ENCODE peak calls at places on chromosomes 12 and 14, in five cellular contexts. B, C, E, A and Y are unnamed samples.

GRCh38 chr14:103456167-103456835 is 66.3 kb downstream of the CKB start:
- DNase-seq in C (no peak), A (no peak), B (no peak), E (peak), Y (no peak)

GRCh38 chr14:81446279-81447007 is 46.3 kb upstream of the STON2 start:
- DNase-seq in A (no peak), B (no peak), E (no peak), C (no peak), Y (no peak)

GRCh38 chr12:18601962-18602361 is 135.8 kb downstream of the PLCZ1 start:
- DNase-seq in C (no peak), A (no peak), B (no peak), E (no peak), Y (no peak)

GRCh38 chr12:49064767-49065152 is 4.2 kb upstream of the KMT2D start:
- DNase-seq in B (peak), E (no peak), C (no peak), A (no peak), Y (no peak)

GRCh38 chr14:88286309-88286708 is 36.8 kb downstream of the KCNK10 start:
- DNase-seq in E (no peak), B (no peak), C (no peak), A (no peak), Y (no peak)

GRCh38 chr14:78612666-78613065 is 442.5 kb downstream of the NRXN3 start:
- DNase-seq in A (no peak), C (no peak), E (no peak), B (no peak), Y (no peak)

GRCh38 chr12:96501139-96501741 is 11.9 kb downstream of the CFAP54 start:
- DNase-seq in A (peak), C (no peak), E (peak), B (no peak), Y (peak)

GRCh38 chr14:60079723-60080122 is 12.0 kb upstream of the PCNX4 start:
- DNase-seq in E (no peak), B (no peak), C (no peak), A (no peak), Y (no peak)

GRCh38 chr12:117031843-117032592 is 67.2 kb downstream of the TESC start:
- DNase-seq in E (no peak), B (peak), C (no peak), A (no peak), Y (no peak)

GRCh38 chr12:94855853-94856252 is 147.6 kb downstream of the NDUFA12 start:
- DNase-seq in C (no peak), B (no peak), A (no peak), E (no peak), Y (no peak)

GRCh38 chr12:91551927-91552326 is 369.3 kb upstream of the DCN start:
- DNase-seq in C (no peak), A (no peak), E (no peak), B (no peak), Y (no peak)

GRCh38 chr14:64772394-64772950 is 68.2 kb downstream of the PLEKHG3 start:
- DNase-seq in B (no peak), E (no peak), A (no peak), C (no peak), Y (no peak)

GRCh38 chr14:102508774-102509743 is 517 bp downstream of the ANKRD9 start:
- DNase-seq in E (peak), B (peak), A (peak), C (no peak), Y (no peak)

GRCh38 chr12:93825926-93826599 is 148.9 kb downstream of the CRADD start:
- DNase-seq in B (no peak), A (no peak), C (no peak), E (peak), Y (no peak)

GRCh38 chr14:103329421-103330347 is 4.4 kb upstream of the EIF5 start:
- DNase-seq in E (no peak), C (no peak), B (peak), A (no peak), Y (no peak)

GRCh38 chr14:22837750-22838538 is 1.6 kb downstream of the MMP14 start:
- DNase-seq in A (no peak), C (no peak), B (peak), E (no peak), Y (no peak)

GRCh38 chr14:50608302-50608851 is 48.4 kb downstream of the ATL1 start:
- DNase-seq in E (no peak), C (no peak), B (no peak), A (no peak), Y (no peak)

GRCh38 chr14:67987596-67987995 is 168.0 kb downstream of the RAD51B start:
- DNase-seq in A (peak), C (no peak), B (no peak), E (no peak), Y (no peak)

GRCh38 chr14:72855913-72856312 is 38.0 kb downstream of the DPF3 start:
- DNase-seq in E (no peak), B (no peak), A (peak), C (no peak), Y (no peak)

DNA sequence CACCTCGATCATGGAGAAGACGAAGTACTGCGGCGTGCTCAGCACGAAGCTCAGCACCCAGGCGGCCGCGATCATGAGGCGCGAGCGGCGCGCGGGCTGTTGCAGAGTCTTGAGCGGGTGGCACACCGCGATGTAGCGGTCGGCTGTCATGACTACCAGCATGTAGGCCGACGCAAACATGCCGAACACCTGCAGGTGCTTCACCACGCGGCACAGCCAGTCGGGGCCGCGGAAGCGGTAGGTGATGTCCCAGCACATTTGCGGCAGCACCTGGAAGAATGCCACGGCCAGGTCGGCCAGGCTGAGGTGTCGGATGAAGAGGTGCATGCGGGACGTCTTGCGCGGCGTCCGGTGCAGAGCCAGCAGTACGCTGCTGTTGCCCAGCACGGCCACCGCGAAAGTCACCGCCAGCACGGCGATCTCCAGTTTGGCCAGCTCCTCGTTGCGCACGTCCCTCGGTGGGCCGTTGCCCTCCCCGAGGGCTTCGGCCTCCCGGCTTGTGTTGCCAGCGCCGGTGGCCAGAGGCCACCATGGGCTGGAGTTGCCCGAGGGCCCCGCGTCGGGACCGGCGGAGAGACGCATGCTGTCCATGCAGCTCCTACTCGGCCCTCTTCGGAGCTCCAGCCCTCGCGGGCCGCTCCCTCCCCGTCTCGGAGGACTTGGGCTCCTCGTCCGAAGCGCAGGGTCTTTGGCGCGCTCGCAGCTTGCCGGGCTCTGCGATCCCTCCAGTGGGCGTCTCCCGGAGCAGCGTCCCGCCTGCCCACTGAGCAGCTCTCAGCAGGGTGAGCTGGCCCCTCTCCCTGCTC is 543 bp downstream of the AVPR1A start:
- DNase-seq in E (no peak), B (peak), C (peak), A (no peak), Y (no peak)
- H3K4me3 ChIP-seq in E (no peak), B (peak), C (peak), A (peak), Y (no peak)

GRCh38 chr14:24121210-24121609 is 6.5 kb upstream of the NRL start:
- DNase-seq in A (no peak), E (no peak), B (no peak), C (no peak), Y (no peak)

GRCh38 chr14:24119691-24120090 is 4.9 kb upstream of the NRL start:
- DNase-seq in E (no peak), C (no peak), A (no peak), B (no peak), Y (no peak)

GRCh38 chr14:24127673-24128072 is 2.8 kb upstream of the FITM1 start:
- DNase-seq in B (no peak), E (no peak), C (no peak), A (no peak), Y (no peak)

GRCh38 chr14:24122971-24123370 is 7.5 kb upstream of the FITM1 start:
- DNase-seq in A (no peak), E (no peak), B (no peak), C (no peak), Y (no peak)

GRCh38 chr14:24123465-24124417 is 6.7 kb upstream of the FITM1 start:
- DNase-seq in C (no peak), B (no peak), E (no peak), A (no peak), Y (no peak)
- H3K4me3 ChIP-seq in C (no peak), B (no peak), E (no peak), A (no peak), Y (no peak)

GRCh38 chr14:24160850-24161804 is at the start of gene IRF9:
- DNase-seq in E (peak), C (peak), A (peak), B (peak), Y (peak)

GRCh38 chr14:24160499-24160849 is 591 bp upstream of the IRF9 start:
- DNase-seq in B (no peak), E (no peak), C (no peak), A (no peak), Y (no peak)

GRCh38 chr14:24159777-24160498 is 1.1 kb upstream of the IRF9 start:
- DNase-seq in B (peak), A (no peak), C (no peak), E (no peak), Y (no peak)

GRCh38 chr14:24164591-24164991 is 3.5 kb downstream of the IRF9 start:
- DNase-seq in E (no peak), A (no peak), B (peak), C (no peak), Y (no peak)

DNA sequence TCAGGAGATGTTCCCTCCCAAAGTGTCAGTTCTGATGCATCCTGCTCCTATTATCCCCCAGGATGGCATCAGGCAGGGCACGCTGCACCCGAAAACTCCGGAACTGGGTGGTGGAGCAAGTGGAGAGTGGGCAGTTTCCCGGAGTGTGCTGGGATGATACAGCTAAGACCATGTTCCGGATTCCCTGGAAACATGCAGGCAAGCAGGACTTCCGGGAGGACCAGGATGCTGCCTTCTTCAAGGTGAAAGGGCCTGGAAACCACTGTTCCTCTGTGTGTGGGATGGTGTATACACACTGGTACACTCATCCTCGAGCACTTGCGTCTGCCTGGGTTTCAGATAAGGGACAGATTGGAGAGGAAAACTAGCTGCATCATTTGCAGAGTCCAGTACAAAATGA is 1.0 kb downstream of the IRF9 start:
- DNase-seq in C (no peak), B (peak), E (no peak), A (no peak), Y (no peak)
- H3K4me3 ChIP-seq in C (peak), B (no peak), E (peak), A (peak), Y (peak)

DNA sequence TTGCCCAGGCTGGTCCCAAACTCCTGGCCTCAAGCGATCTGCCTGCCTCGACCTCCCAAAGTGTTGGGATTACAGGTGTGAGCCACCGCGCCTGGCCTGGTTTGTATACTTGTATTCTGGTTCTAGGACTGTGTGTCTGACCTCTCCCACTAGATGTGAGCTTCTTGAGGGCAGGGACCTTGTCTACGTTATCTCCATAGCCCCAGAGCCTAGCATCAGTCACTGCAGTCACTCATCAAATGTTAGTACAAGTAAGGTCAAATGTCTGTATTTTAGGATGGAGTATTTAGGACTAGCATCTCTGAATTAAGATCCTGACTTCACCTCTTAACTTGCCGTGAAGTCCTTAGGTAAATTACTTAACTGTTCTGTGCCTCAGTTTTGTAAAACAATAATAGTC is 2.9 kb downstream of the RILPL2 start:
- DNase-seq in E (no peak), B (no peak), A (no peak), C (no peak), Y (no peak)
- H3K4me3 ChIP-seq in E (no peak), B (no peak), A (no peak), C (no peak), Y (no peak)

DNA sequence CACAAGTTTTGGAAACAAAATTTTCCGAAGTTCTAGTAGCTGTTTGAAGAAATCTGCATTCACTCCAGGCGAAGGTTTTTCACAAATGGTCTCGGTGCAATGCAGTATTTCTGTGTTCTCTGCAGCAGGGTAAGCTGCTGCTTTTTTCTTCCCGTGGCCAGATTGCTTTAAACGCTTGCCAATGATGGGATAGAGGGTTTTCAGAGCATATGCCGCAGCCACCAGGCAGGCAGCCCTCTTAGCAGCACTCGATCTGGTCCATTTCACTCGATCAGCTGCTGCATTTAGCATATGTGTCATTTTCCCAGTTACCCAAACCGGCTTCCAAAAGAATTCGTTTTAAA is 315 bp downstream of the ABCD2 start:
- DNase-seq in C (no peak), A (no peak), E (no peak), B (no peak), Y (no peak)
- H3K4me3 ChIP-seq in C (peak), A (peak), E (no peak), B (no peak), Y (peak)

GRCh38 chr12:87661770-87662402 is 367.3 kb downstream of the C12orf50 start:
- DNase-seq in C (no peak), E (no peak), A (no peak), B (no peak), Y (no peak)
- H3K4me3 ChIP-seq in C (no peak), E (no peak), A (no peak), B (no peak), Y (no peak)

GRCh38 chr12:119666900-119667576 is 895 bp upstream of the PRKAB1 start:
- DNase-seq in B (no peak), A (no peak), C (no peak), E (no peak), Y (no peak)
- H3K4me3 ChIP-seq in B (peak), A (peak), C (peak), E (peak), Y (peak)

GRCh38 chr14:71262466-71262865 is 355.2 kb downstream of the PCNX1 start:
- DNase-seq in B (no peak), E (no peak), A (no peak), C (no peak), Y (no peak)

GRCh38 chr14:71264260-71264659 is 357.0 kb downstream of the PCNX1 start:
- DNase-seq in B (no peak), E (no peak), C (no peak), A (no peak), Y (no peak)

GRCh38 chr14:71267691-71268090 is 360.4 kb downstream of the PCNX1 start:
- DNase-seq in C (no peak), E (peak), B (no peak), A (no peak), Y (no peak)

GRCh38 chr14:71271166-71271945 is 364.1 kb downstream of the PCNX1 start:
- DNase-seq in E (no peak), B (no peak), C (no peak), A (no peak), Y (no peak)

GRCh38 chr14:71266994-71267636 is 359.9 kb downstream of the PCNX1 start:
- DNase-seq in E (peak), B (no peak), A (no peak), C (no peak), Y (no peak)
- H3K4me3 ChIP-seq in E (no peak), B (no peak), A (no peak), C (no peak), Y (no peak)

GRCh38 chr14:95695913-95696312 is 9.7 kb downstream of the TCL1B start:
- DNase-seq in E (no peak), B (no peak), C (no peak), A (no peak), Y (no peak)

GRCh38 chr14:95696741-95697140 is 10.5 kb downstream of the TCL1B start:
- DNase-seq in A (no peak), E (no peak), B (no peak), C (no peak), Y (no peak)

GRCh38 chr14:95698287-95698686 is 12.1 kb downstream of the TCL1B start:
- DNase-seq in E (no peak), C (no peak), A (no peak), B (no peak), Y (no peak)

GRCh38 chr14:95699397-95699796 is 13.2 kb downstream of the TCL1B start:
- DNase-seq in B (no peak), C (no peak), A (no peak), E (no peak), Y (no peak)

DNA sequence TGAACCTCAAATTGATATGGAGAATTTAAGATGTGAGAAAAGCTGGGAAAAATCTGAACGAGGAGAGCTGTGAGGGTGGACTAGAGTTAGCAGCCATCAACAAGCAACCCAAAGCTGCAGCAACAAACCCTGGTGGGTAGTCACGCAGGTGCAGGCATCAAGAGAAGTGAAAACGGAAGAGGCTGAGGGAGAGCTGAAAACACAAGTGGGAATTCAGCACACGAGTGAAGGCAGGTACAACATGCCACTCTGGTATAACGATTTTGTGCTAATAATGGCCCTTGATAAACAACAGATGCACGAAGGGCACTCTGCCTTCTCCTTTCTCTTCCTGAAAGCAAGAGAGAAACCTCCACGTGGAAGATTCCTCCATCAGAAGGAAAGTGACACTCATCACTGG is 11.5 kb downstream of the TCL1B start:
- DNase-seq in A (no peak), E (no peak), C (no peak), B (no peak), Y (no peak)
- H3K4me3 ChIP-seq in A (no peak), E (no peak), C (no peak), B (no peak), Y (no peak)